ENCODE peak calls at places on chromosomes 13 and 19, in four cellular contexts. E is mammary epithelial cell, X is HCT116, T is fibroblast of lung. Z is an unnamed sample.
A peak's percentile ranks its signal among the peaks of the same experiment; 100 is the strongest.

GRCh38 chr19:459724-460511 is 915 bp downstream of the SHC2 start:
- DNase-seq in E (no peak), X (no peak), T (peak; percentile 27), Z (peak; percentile 36)

GRCh38 chr13:27960362-27961226 is 8.5 kb downstream of the CDX2 start:
- DNase-seq in E (peak; percentile 50), X (no peak), T (no peak), Z (peak; percentile 55)

GRCh38 chr19:40165362-40165937 is 25.8 kb upstream of the MAP3K10 start:
- DNase-seq in E (no peak), X (peak; percentile 44), T (peak; percentile 10), Z (peak; percentile 67)

GRCh38 chr19:4597975-4598671 is 38.6 kb upstream of the SEMA6B start:
- DNase-seq in E (no peak), X (no peak), T (no peak), Z (peak; percentile 46)

GRCh38 chr13:78468546-78469060 is 134.7 kb downstream of the POU4F1 start:
- DNase-seq in E (no peak), X (no peak), T (no peak), Z (no peak)

GRCh38 chr19:38433268-38433733 is at the start of gene RYR1:
- DNase-seq in E (no peak), X (peak; percentile 37), T (peak; percentile 6), Z (peak; percentile 58)

GRCh38 chr19:13087295-13087694 is 15.4 kb downstream of the LYL1 start:
- DNase-seq in E (no peak), X (no peak), T (no peak), Z (no peak)

GRCh38 chr13:28544026-28544425 is 49.1 kb upstream of the FLT1 start:
- DNase-seq in E (no peak), X (no peak), T (no peak), Z (peak; percentile 26)

GRCh38 chr13:89199138-89199537 is 1528.0 kb downstream of the SLITRK5 start:
- DNase-seq in E (peak; percentile 54), X (no peak), T (peak; percentile 60), Z (no peak)

GRCh38 chr19:45547965-45548609 is 36.5 kb downstream of the OPA3 start:
- DNase-seq in E (peak; percentile 94), X (peak; percentile 86), T (peak; percentile 19), Z (peak; percentile 86)

GRCh38 chr19:46648961-46649960 is 11.7 kb downstream of the DACT3 start:
- DNase-seq in E (no peak), X (no peak), T (no peak), Z (no peak)

GRCh38 chr13:52760078-52760477 is 20.5 kb upstream of the CNMD start:
- DNase-seq in E (no peak), X (no peak), T (no peak), Z (no peak)

GRCh38 chr13:113129921-113130750 is 7.5 kb downstream of the F10 start:
- DNase-seq in E (no peak), X (no peak), T (peak; percentile 31), Z (no peak)

GRCh38 chr13:32125221-32125621 is 93.6 kb downstream of the FRY start:
- DNase-seq in E (peak; percentile 61), X (no peak), T (peak; percentile 16), Z (peak; percentile 74)

GRCh38 chr13:45974500-45974899 is 78.0 kb downstream of the ZC3H13 start:
- DNase-seq in E (peak; percentile 12), X (no peak), T (no peak), Z (no peak)

GRCh38 chr19:46416077-46416709 is 2.8 kb upstream of the CCDC8 start:
- DNase-seq in E (peak; percentile 83), X (peak; percentile 40), T (peak; percentile 88), Z (peak; percentile 86)

DNA sequence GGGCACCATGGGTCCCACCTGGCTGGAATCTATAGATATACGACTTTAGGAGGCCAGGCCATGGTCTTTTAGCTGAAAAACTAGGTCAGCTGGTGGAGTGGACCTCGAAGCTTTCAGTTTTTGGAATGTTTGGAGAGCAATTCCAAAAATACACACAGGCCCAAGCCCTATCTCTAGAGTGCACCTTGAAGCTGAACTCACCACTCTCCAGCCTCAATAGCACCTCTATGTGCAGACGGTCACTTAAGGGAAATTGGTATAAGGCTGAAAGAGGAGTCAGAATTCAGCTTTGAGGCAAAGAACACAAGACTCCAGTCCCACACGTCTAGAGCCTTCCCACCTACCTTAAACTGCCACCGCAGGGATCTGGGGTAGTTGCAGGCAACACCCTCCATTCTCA is 56.4 kb upstream of the KATNAL1 start:
- DNase-seq in E (no peak), X (no peak), T (no peak), Z (no peak)
- H2AFZ ChIP-seq in E (no peak overlapping the region), X (no peak overlapping the region), T (peak overlapping the region; percentile 40), Z (peak overlapping the region; percentile 91)

GRCh38 chr19:15989889-15990288 is 41.1 kb downstream of the OR10H4 start:
- DNase-seq in E (no peak), X (no peak), T (no peak), Z (no peak)
- H3K9ac ChIP-seq in E (no peak overlapping the region), X (no peak overlapping the region), T (no peak overlapping the region), Z (no peak overlapping the region)

DNA sequence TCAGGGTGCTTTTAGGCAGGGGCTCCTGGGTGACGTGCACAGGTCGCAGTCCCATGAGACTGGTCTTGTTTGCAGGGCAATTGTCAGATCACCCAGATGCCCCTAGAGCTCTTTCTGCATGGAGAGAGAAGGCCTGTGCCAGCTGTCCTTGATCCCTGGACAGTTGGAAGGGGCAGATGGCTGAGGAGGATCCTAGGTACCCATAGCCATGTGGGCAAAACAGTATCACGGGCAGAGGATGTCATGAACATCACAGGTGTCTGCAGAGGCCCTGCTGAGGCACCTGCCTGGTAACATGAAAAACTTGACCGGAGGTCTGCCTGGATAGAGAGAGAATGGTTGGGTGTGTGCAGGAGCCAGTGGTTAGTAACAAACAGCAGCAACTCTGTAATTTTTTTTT is 99.3 kb downstream of the ZNF536 start:
- DNase-seq in E (no peak), X (no peak), T (no peak), Z (no peak)
- H3K9me3 ChIP-seq in E (peaks cover 48% of the 10 kb centered on the region), X (no peaks in the 10 kb centered on the region), T (no peaks in the 10 kb centered on the region), Z (no peaks in the 10 kb centered on the region)

GRCh38 chr13:110794209-110794608 is 80.7 kb downstream of the ING1 start:
- DNase-seq in E (no peak), X (no peak), T (no peak), Z (no peak)

GRCh38 chr13:110797230-110797877 is 83.9 kb downstream of the ING1 start:
- DNase-seq in E (no peak), X (no peak), T (no peak), Z (peak; percentile 54)

GRCh38 chr13:110801044-110801443 is 87.5 kb downstream of the ING1 start:
- DNase-seq in E (no peak), X (no peak), T (no peak), Z (no peak)

GRCh38 chr13:110798595-110798994 is 85.1 kb downstream of the ING1 start:
- DNase-seq in E (no peak), X (no peak), T (no peak), Z (no peak)

GRCh38 chr13:110799246-110800236 is 86.0 kb downstream of the ING1 start:
- DNase-seq in E (no peak), X (no peak), T (peak; percentile 80), Z (peak; percentile 88)
- H2AFZ ChIP-seq in E (no peak overlapping the region), X (no peak overlapping the region), T (peak overlapping the region; percentile 85), Z (peak overlapping the region; percentile 81)

DNA sequence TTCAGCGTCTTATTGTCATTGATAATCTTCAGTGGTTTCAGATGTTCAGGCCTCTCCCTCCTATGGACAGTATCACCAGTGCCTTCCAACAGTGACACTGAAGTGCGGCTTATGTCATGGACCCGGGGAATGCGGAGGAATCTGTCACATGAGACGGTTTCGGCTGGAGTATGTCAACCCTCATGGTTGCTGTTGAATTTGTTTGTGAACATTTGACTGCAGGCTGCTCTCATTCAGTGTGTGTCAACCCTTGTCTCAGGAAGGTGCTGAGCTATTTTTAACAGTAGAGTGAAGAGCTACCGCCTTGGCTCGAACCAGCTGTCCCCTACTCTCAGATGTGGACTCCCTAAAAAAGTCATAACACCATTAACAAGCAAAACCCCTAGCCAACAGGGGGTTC is 138.8 kb upstream of the RNF113B start:
- DNase-seq in E (no peak), X (no peak), T (no peak), Z (no peak)
- H3K9ac ChIP-seq in E (no peak overlapping the region), X (no peak overlapping the region), T (no peak overlapping the region), Z (no peak overlapping the region)

DNA sequence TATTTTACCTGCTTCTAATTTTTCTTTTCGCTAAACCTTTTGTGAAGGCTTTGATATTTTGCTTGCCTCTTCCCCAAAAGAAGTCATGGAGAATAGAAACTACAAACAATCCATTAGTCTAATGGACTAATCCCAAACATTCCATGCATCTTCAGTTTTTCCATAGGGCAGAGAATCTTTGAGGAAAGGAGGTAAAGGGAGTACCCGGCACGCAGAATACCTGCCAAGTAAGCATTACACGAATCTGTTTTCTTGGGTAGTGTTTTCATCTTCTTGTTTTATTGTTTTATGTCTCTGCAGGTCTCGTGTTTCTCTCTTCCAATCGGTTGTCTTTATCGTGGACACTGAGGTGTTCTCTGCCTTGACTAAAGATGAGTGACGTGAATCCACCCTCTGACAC is at the start of gene NLRP8:
- DNase-seq in E (no peak), X (no peak), T (no peak), Z (no peak)
- H3K9me3 ChIP-seq in E (peaks cover 15% of the 10 kb centered on the region), X (no peaks in the 10 kb centered on the region), T (no peaks in the 10 kb centered on the region), Z (no peaks in the 10 kb centered on the region)

GRCh38 chr19:6736169-6736916 is 1.0 kb downstream of the GPR108 start:
- DNase-seq in E (peak; percentile 92), X (peak; percentile 81), T (peak; percentile 88), Z (peak; percentile 94)

GRCh38 chr19:6737873-6738725 is 719 bp upstream of the GPR108 start:
- DNase-seq in E (peak; percentile 74), X (no peak), T (peak; percentile 76), Z (peak; percentile 92)

GRCh38 chr19:6737284-6737872 is at the start of gene GPR108:
- DNase-seq in E (peak; percentile 100), X (peak; percentile 100), T (peak; percentile 100), Z (peak; percentile 100)

GRCh38 chr19:6735181-6735891 is 2.0 kb downstream of the GPR108 start:
- DNase-seq in E (no peak), X (no peak), T (no peak), Z (no peak)

GRCh38 chr19:6736917-6737283 is 480 bp downstream of the GPR108 start:
- DNase-seq in E (no peak), X (no peak), T (no peak), Z (no peak)
- H2AFZ ChIP-seq in E (peak overlapping the region; percentile 65), X (no peak overlapping the region), T (peak overlapping the region; percentile 79), Z (peak overlapping the region; percentile 83)

GRCh38 chr19:42086770-42087550 is 11.0 kb downstream of the ZNF574 start:
- DNase-seq in E (no peak), X (no peak), T (peak; percentile 35), Z (no peak)

GRCh38 chr19:42089772-42090171 is 13.8 kb downstream of the ZNF574 start:
- DNase-seq in E (no peak), X (no peak), T (no peak), Z (no peak)

GRCh38 chr19:42090687-42091086 is 14.7 kb downstream of the ZNF574 start:
- DNase-seq in E (no peak), X (no peak), T (no peak), Z (no peak)

GRCh38 chr19:42089191-42089750 is 13.3 kb downstream of the ZNF574 start:
- DNase-seq in E (no peak), X (no peak), T (no peak), Z (no peak)

GRCh38 chr19:42088471-42089190 is 12.7 kb downstream of the ZNF574 start:
- DNase-seq in E (peak; percentile 36), X (no peak), T (peak; percentile 83), Z (peak; percentile 78)
- H3K9ac ChIP-seq in E (no peak overlapping the region), X (no peak overlapping the region), T (no peak overlapping the region), Z (peak overlapping the region; percentile 18)